ENCODE peak calls at places on chromosome 11, in four cellular contexts. I is left ventricle myocardium inferior, O is kidney, Y is fibroblast of lung. V is an unnamed sample.

GRCh38 chr11:126310229-126310991 is 6.5 kb downstream of the DCPS start:
- DNase-seq in I (peak; percentile 80), O (peak; percentile 84), Y (peak; percentile 77), V (no peak)

GRCh38 chr11:66619080-66619554 is 2.7 kb downstream of the RBM14 start:
- DNase-seq in I (no peak), O (no peak), Y (peak; percentile 54), V (no peak)

GRCh38 chr11:27296406-27296994 is 66.5 kb downstream of the CCDC34 start:
- DNase-seq in I (no peak), O (no peak), Y (peak; percentile 73), V (no peak)

GRCh38 chr11:10302294-10302743 is 2.6 kb upstream of the ADM start:
- DNase-seq in I (no peak), O (no peak), Y (no peak), V (no peak)

GRCh38 chr11:10514713-10515112 is 26.3 kb downstream of the RNF141 start:
- DNase-seq in I (no peak), O (no peak), Y (no peak), V (no peak)

GRCh38 chr11:76048763-76049162 is 157.5 kb downstream of the WNT11 start:
- DNase-seq in I (no peak), O (no peak), Y (no peak), V (no peak)

GRCh38 chr11:57116654-57117053 is 65.1 kb upstream of the LRRC55 start:
- DNase-seq in I (peak; percentile 19), O (no peak), Y (peak; percentile 60), V (no peak)

GRCh38 chr11:126459691-126460404 is 104.4 kb downstream of the ST3GAL4 start:
- DNase-seq in I (no peak), O (no peak), Y (peak; percentile 81), V (no peak)

GRCh38 chr11:12706531-12707499 is 32.6 kb downstream of the TEAD1 start:
- DNase-seq in I (peak; percentile 37), O (peak; percentile 77), Y (peak; percentile 56), V (no peak)

GRCh38 chr11:69905611-69906452 is 86.6 kb upstream of the FGF3 start:
- DNase-seq in I (no peak), O (peak; percentile 45), Y (no peak), V (no peak)

GRCh38 chr11:122230387-122230760 is 114.4 kb upstream of the BLID start:
- DNase-seq in I (no peak), O (no peak), Y (peak; percentile 54), V (no peak)

GRCh38 chr11:134126197-134126822 is 57.4 kb downstream of the JAM3 start:
- DNase-seq in I (no peak), O (no peak), Y (peak; percentile 92), V (no peak)

DNA sequence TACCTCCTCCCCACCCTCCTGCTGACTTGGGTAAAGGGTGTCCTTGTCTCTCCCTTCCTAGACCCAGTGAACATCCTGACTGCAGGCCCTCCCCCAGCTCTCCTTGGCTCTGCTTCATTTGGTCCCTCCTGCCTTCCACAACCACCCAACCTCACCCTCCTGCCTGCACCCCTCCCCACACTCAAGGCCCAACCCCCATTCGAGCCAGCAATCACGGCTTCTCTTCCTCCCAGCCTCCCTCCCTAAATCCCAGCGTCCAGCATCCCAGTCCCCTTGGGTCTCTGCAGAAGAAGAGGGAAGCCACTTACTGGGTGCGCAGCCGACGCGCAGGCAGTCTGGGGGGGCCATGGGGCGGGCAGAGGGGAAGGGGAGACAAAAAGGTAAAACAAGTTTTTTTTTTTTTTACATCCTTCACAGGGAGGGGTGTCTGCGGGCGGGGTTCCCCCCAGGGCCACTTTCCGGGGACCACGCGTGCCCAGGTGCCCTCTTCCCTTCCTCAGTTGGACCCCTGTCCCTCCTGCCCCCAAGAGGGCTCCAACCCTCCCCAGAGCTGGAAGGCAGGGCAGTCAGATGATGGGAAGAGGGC is 62.5 kb downstream of the SLC22A12 start:
- DNase-seq in I (no peak), O (peak; percentile 42), Y (no peak), V (no peak)
- TF ChIP-seq CTCF in I (peak; percentile 4), O (no peak), Y (no peak), V (no peak)

GRCh38 chr11:61846351-61846750 is 18.3 kb downstream of the FADS2 start:
- DNase-seq in I (no peak), O (peak; percentile 18), Y (no peak), V (no peak)
- H3K36me3 ChIP-seq in I (peaks cover 25% of the 10 kb centered on the region), O (peaks cover 6% of the 10 kb centered on the region), Y (peaks cover 46% of the 10 kb centered on the region), V (peaks cover 42% of the 10 kb centered on the region)

GRCh38 chr11:13772223-13773046 is 104.0 kb downstream of the FAR1 start:
- DNase-seq in I (no peak), O (no peak), Y (peak; percentile 77), V (no peak)
- TF ChIP-seq CTCF in I (peak; percentile 54), O (peak; percentile 61), Y (peak; percentile 31), V (no peak)

GRCh38 chr11:35208795-35209194 is 69.8 kb downstream of the CD44 start:
- DNase-seq in I (no peak), O (no peak), Y (no peak), V (no peak)

GRCh38 chr11:35206616-35207015 is 67.6 kb downstream of the CD44 start:
- DNase-seq in I (no peak), O (no peak), Y (no peak), V (no peak)

GRCh38 chr11:35200811-35201341 is 61.9 kb downstream of the CD44 start:
- DNase-seq in I (no peak), O (no peak), Y (no peak), V (no peak)

GRCh38 chr11:35207471-35208403 is 68.8 kb downstream of the CD44 start:
- DNase-seq in I (no peak), O (no peak), Y (peak; percentile 65), V (no peak)

DNA sequence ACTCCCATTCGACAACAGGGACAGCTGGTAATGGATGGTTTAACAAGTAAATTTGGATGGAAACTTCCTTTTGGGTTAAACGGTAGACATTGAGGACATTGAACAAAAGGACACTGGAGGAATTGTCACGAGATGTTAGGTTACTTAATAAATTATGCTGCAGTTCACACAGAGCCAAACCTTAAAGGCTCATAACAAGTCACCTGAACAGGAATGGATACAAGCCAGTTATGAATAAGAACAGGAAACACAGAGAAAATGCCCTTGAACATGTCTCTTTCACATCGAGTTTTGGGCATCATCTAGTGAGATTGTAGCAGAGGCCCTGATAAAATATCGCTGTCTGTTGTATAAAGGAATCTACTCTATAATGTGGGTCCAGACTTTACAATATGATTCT is 65.6 kb downstream of the CD44 start:
- DNase-seq in I (no peak), O (no peak), Y (no peak), V (no peak)
- H3K36me3 ChIP-seq in I (peaks cover 9% of the 10 kb centered on the region), O (no peaks in the 10 kb centered on the region), Y (peaks cover 25% of the 10 kb centered on the region), V (no peaks in the 10 kb centered on the region)

GRCh38 chr11:59755701-59756495 is 722 bp downstream of the STX3 start:
- DNase-seq in I (peak; percentile 65), O (peak; percentile 92), Y (peak; percentile 77), V (peak; percentile 92)
- TF ChIP-seq CTCF in I (no peak), O (no peak), Y (no peak), V (no peak)

GRCh38 chr11:47631473-47631872 is 10.9 kb downstream of the MTCH2 start:
- DNase-seq in I (no peak), O (no peak), Y (no peak), V (no peak)
- H3K36me3 ChIP-seq in I (peaks cover 92% of the 10 kb centered on the region), O (peaks cover 35% of the 10 kb centered on the region), Y (peaks cover 10% of the 10 kb centered on the region), V (no peaks in the 10 kb centered on the region)

DNA sequence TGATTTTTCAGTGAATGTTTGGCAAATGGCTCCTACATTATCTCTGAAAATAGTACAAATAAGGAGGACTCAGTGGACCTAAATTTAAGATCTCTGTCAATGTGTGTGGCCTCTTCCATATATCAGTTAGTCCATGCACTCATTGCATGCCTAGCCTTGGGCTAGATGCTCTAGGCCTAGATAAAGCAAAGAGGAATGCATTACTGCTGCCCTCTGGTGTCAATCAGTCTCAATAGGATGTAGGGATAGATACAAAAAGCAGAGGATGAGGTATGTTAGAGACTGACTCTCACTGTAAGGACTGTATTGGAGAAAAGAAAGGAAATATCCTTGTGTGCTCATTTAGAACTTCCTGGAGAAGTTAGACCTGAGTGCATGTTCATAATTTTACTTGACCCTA is 42.0 kb downstream of the MS4A2 start:
- DNase-seq in I (no peak), O (no peak), Y (no peak), V (no peak)
- TF ChIP-seq CTCF in I (peak; percentile 59), O (peak; percentile 21), Y (no peak), V (no peak)